ENCODE peak calls at places on chromosome 19, in seven cellular contexts. K is right lobe of liver, Y is IMR-90, J is thyroid gland, S is ovary, O is A549, G is esophagus muscularis mucosa. L is an unnamed sample.

GRCh38 chr19:30739394-30739793 is 367.2 kb downstream of the ZNF536 start:
- DNase-seq in K (no peak), Y (no peak), J (no peak), S (no peak), O (no peak), G (no peak), L (peak)

GRCh38 chr19:19900124-19900523 is 622 bp upstream of the ZNF93 start:
- DNase-seq in K (no peak), Y (peak), J (no peak), S (no peak), O (no peak), G (no peak), L (no peak)

GRCh38 chr19:17997969-17998826 is 9.8 kb upstream of the ARRDC2 start:
- DNase-seq in K (no peak), Y (peak), J (no peak), S (no peak), O (peak), G (no peak), L (no peak)

GRCh38 chr19:17841810-17842662 is 5.7 kb downstream of the JAK3 start:
- DNase-seq in K (peak), Y (peak), J (peak), S (peak), O (peak), G (no peak), L (peak)

GRCh38 chr19:56136362-56136761 is 4.7 kb upstream of the ZNF444 start:
- DNase-seq in K (no peak), Y (no peak), J (peak), S (no peak), O (no peak), G (no peak), L (no peak)

GRCh38 chr19:39408392-39409206 is 2.0 kb downstream of the ZFP36 start:
- DNase-seq in K (peak), Y (peak), J (peak), S (peak), O (no peak), G (no peak), L (no peak)

GRCh38 chr19:22619932-22620331 is 14.2 kb upstream of the ZNF492 start:
- DNase-seq in K (peak), Y (no peak), J (no peak), S (no peak), O (no peak), G (no peak), L (no peak)

GRCh38 chr19:51783373-51783772 is 11.6 kb upstream of the FPR3 start:
- DNase-seq in K (no peak), Y (no peak), J (no peak), S (no peak), O (no peak), G (peak), L (no peak)

GRCh38 chr19:38277969-38278680 is 13.8 kb downstream of the SPINT2 start:
- DNase-seq in K (peak), Y (peak), J (peak), S (peak), O (no peak), G (no peak), L (no peak)

GRCh38 chr19:35913589-35913988 is 5.5 kb upstream of the TYROBP start:
- DNase-seq in K (no peak), Y (peak), J (no peak), S (no peak), O (no peak), G (no peak), L (no peak)

GRCh38 chr19:10655457-10656312 is 1.5 kb downstream of the ILF3 start:
- DNase-seq in K (no peak), Y (peak), J (no peak), S (no peak), O (no peak), G (no peak), L (no peak)

GRCh38 chr19:30320466-30320865 is 51.7 kb upstream of the ZNF536 start:
- DNase-seq in K (peak), Y (no peak), J (no peak), S (no peak), O (no peak), G (no peak), L (no peak)

GRCh38 chr19:46714523-46715106 is 2.3 kb downstream of the PRKD2 start:
- DNase-seq in K (peak), Y (no peak), J (no peak), S (no peak), O (no peak), G (no peak), L (no peak)

GRCh38 chr19:56080669-56081401 is 40.3 kb downstream of the ZNF787 start:
- DNase-seq in K (peak), Y (peak), J (peak), S (peak), O (peak), G (peak), L (peak)

GRCh38 chr19:3041302-3041701 is 12.2 kb upstream of the TLE2 start:
- DNase-seq in K (no peak), Y (no peak), J (no peak), S (no peak), O (no peak), G (no peak), L (no peak)

GRCh38 chr19:12873891-12874745 is 7.1 kb downstream of the DNASE2 start:
- DNase-seq in K (no peak), Y (no peak), J (no peak), S (no peak), O (no peak), G (no peak), L (no peak)

GRCh38 chr19:5017235-5017634 is 48.3 kb downstream of the KDM4B start:
- DNase-seq in K (no peak), Y (no peak), J (no peak), S (no peak), O (no peak), G (no peak), L (no peak)

GRCh38 chr19:14544977-14545715 is 15.8 kb downstream of the TECR start:
- DNase-seq in K (peak), Y (no peak), J (peak), S (no peak), O (no peak), G (no peak), L (no peak)

GRCh38 chr19:50725218-50725931 is 2.2 kb downstream of the CLEC11A start:
- DNase-seq in K (no peak), Y (no peak), J (no peak), S (no peak), O (no peak), G (no peak), L (no peak)

GRCh38 chr19:52198678-52199077 is 8.8 kb downstream of the PPP2R1A start:
- DNase-seq in K (no peak), Y (no peak), J (no peak), S (no peak), O (no peak), G (no peak), L (no peak)

GRCh38 chr19:14136509-14137281 is at the start of gene ASF1B:
- DNase-seq in K (peak), Y (peak), J (peak), S (peak), O (peak), G (peak), L (peak)

GRCh38 chr19:13997637-13997962 is 8.5 kb downstream of the RFX1 start:
- DNase-seq in K (no peak), Y (no peak), J (no peak), S (no peak), O (no peak), G (no peak), L (no peak)

GRCh38 chr19:28905996-28906395 is 307.0 kb downstream of the UQCRFS1 start:
- DNase-seq in K (no peak), Y (peak), J (no peak), S (no peak), O (no peak), G (no peak), L (no peak)

DNA sequence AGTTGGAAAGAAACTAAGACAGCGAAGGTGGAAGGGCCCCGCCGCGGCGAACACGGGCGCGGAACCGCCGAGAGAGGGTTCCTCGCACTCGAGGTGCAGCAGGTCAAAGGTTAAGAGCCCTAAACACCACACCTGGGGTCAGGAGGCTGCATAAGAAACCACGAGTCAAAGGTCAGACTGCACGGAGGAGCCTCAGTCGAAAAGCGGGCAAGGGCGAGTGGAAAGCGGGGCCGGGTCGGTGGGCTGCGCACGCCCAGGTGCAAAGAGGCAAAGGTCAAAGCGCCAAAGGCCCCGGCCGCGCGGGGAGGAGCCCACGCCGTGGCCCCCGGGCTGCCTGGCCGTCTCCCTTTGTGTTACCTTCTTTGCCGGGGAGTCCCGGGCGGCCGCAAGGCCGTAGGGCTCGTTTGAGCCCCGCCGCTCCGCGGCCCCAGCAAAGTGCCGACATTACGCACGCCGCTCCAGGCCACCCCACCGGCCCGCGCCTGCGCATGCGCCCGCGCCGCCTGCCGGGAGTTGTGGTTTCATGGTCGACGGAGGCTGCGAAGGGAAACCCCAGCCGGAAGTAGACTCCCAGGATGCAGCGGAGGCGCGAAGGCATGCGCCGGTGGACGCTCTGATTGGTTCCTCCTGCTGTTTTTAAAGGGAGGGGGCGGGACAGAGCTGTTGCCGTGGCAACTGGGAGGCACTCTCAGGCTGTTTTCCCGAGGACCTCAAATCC is at the start of gene POLRMT:
- DNase-seq in K (peak), Y (peak), J (peak), S (peak), O (peak), G (peak), L (peak)
- TF ChIP-seq POLR2A in K (peak), Y (peak), J (no peak), S (no peak), O (peak), G (no peak), L (no peak)

GRCh38 chr19:57192064-57192395 is 730 bp downstream of the ZNF264 start:
- DNase-seq in K (no peak), Y (peak), J (peak), S (no peak), O (peak), G (no peak), L (no peak)

GRCh38 chr19:57191141-57192063 is at the start of gene ZNF264:
- DNase-seq in K (peak), Y (peak), J (peak), S (peak), O (peak), G (peak), L (peak)

GRCh38 chr19:57190301-57190700 is 999 bp upstream of the ZNF264 start:
- DNase-seq in K (no peak), Y (no peak), J (no peak), S (no peak), O (no peak), G (peak), L (no peak)

DNA sequence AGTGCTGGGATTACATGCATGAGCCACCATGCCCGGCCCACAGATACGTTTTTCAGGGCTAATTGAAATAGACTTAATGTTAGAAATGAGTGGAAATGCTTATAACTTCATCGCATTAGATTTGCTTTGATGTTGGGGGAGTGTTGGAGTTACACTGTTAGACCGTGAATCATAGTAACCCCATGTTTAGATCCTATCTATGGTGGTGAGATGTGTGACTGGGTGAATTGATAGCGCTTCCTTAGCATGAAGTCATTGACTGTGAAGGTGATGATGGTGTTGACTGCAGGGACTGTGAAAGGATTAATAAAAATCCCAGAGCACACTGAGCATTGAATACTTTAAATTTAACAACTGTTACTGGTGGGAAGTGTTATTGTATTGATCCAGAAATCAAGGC is 1.7 kb downstream of the ZNF264 start:
- DNase-seq in K (no peak), Y (no peak), J (no peak), S (no peak), O (no peak), G (peak), L (no peak)
- H3K4me3 ChIP-seq in K (peak), Y (peak), J (no peak), S (no peak), O (peak), G (peak), L (no peak)

DNA sequence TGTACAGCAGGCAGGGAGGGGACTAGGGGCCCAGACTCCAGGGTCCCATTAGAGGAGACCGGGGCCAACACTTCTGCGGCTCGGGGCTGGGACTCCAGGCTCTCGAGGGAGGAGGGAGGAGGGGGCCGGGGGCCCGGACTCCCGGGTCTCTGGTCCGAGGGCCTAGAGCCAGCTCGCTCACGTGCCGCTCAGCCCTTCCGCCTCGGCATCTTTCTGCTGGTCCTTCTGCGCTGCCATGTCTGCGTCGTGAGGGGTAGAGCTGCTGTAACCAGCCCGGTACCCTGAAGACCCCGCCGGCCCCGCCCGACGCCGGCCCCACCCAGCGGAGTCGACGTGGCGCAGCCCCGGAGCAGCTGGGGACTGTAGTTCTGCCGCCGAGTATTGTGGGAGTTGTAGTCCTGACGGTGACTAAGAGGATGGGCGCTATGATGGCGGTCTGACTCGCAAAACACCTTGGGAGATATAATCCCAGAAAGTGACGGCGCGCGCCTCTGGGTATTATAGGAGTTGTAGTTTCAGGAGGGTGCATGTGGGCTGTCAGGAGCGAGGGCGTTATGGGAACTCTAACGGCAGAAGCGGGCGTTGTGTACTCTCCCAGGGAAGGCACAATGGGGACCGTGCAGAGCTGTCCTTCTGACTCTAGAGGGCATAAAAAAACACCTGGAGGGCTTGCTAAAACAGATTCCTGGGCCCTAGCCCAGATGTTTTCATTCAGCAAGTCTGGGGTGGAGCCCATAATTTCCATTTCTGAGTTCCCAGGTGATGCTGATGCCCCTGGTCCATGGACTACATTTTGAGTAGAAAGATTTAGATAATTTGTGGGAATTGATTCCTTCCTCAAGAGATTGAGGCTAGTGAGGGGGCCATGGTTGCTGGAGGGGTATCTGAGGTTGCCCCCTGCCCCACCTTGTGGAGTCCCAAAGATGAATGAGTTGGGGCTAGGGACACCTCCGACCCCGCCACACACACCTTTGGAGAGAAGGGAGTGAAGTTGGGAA is at the start of gene RABAC1:
- DNase-seq in K (peak), Y (peak), J (peak), S (peak), O (peak), G (peak), L (peak)
- TF ChIP-seq POLR2A in K (no peak), Y (peak), J (no peak), S (peak), O (peak), G (no peak), L (no peak)

GRCh38 chr19:383040-383439 is 25.9 kb downstream of the C2CD4C start:
- DNase-seq in K (no peak), Y (no peak), J (no peak), S (no peak), O (no peak), G (no peak), L (no peak)
- H3K4me3 ChIP-seq in K (no peak), Y (no peak), J (no peak), S (no peak), O (no peak), G (no peak), L (no peak)

GRCh38 chr19:32345261-32346207 is at the start of gene ZNF507:
- DNase-seq in K (peak), Y (peak), J (peak), S (peak), O (peak), G (peak), L (peak)
- TF ChIP-seq POLR2A in K (no peak), Y (peak), J (no peak), S (no peak), O (peak), G (no peak), L (peak)

DNA sequence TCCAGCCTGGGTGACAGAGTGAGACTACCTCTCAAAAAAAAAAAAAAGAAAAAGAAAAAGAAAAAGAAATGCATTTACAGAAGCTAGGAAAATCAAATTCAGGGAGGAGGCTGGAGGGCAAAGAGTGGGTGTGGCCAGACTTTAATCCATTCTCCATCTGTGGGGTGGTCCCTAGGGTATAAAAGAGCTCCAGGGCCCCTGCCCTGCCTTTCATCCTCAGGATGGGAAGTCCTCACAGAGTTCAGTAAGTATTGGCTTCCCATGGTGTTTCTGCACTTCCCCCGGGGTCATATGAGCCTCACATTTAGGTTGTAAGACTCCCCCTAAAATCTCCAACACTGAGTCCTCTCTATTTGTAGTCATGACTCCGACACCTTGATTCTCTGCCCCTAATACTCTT is 33.0 kb downstream of the DPRX start:
- DNase-seq in K (no peak), Y (no peak), J (no peak), S (no peak), O (no peak), G (no peak), L (no peak)
- H3K4me3 ChIP-seq in K (no peak), Y (no peak), J (no peak), S (no peak), O (no peak), G (no peak), L (no peak)

L was measured in tibial nerve.